ENCODE peak calls at places on chromosomes 13 and 19, in ten cellular contexts. One of them, this sample, is unnamed.

GRCh38 chr13:41565221-41565620 is 107.9 kb downstream of the RGCC start:
- DNase-seq in psoas muscle: no peak
- DNase-seq in lung: no peak
- DNase-seq in Caco-2: no peak
- DNase-seq in WERI-Rb-1: no peak
- DNase-seq in mesenchymal stem cell: peak; percentile 83
- DNase-seq in breast epithelium: no peak
- DNase-seq in uterus: no peak
- DNase-seq in aorta: no peak
- DNase-seq in astrocyte: peak; percentile 98
- DNase-seq in this sample: peak; percentile 95

GRCh38 chr19:43574424-43575155 is 737 bp downstream of the XRCC1 start:
- DNase-seq in psoas muscle: no peak
- DNase-seq in lung: no peak
- DNase-seq in Caco-2: no peak
- DNase-seq in WERI-Rb-1: peak; percentile 23
- DNase-seq in mesenchymal stem cell: no peak
- DNase-seq in breast epithelium: no peak
- DNase-seq in uterus: no peak
- DNase-seq in aorta: no peak
- DNase-seq in astrocyte: peak; percentile 64
- DNase-seq in this sample: peak; percentile 60

GRCh38 chr13:35496011-35496410 is 19.5 kb upstream of the MAB21L1 start:
- DNase-seq in psoas muscle: no peak
- DNase-seq in lung: no peak
- DNase-seq in Caco-2: no peak
- DNase-seq in WERI-Rb-1: no peak
- DNase-seq in mesenchymal stem cell: no peak
- DNase-seq in breast epithelium: no peak
- DNase-seq in uterus: no peak
- DNase-seq in aorta: no peak
- DNase-seq in astrocyte: no peak
- DNase-seq in this sample: no peak

GRCh38 chr19:8571006-8571411 is 6.2 kb downstream of the MYO1F start:
- DNase-seq in psoas muscle: no peak
- DNase-seq in lung: peak; percentile 57
- DNase-seq in Caco-2: no peak
- DNase-seq in WERI-Rb-1: no peak
- DNase-seq in mesenchymal stem cell: peak; percentile 86
- DNase-seq in breast epithelium: no peak
- DNase-seq in uterus: no peak
- DNase-seq in aorta: peak; percentile 74
- DNase-seq in astrocyte: peak; percentile 31
- DNase-seq in this sample: peak; percentile 92

GRCh38 chr13:23087884-23088283 is 92.9 kb upstream of the SGCG start:
- DNase-seq in psoas muscle: no peak
- DNase-seq in lung: no peak
- DNase-seq in Caco-2: peak; percentile 59
- DNase-seq in WERI-Rb-1: peak; percentile 29
- DNase-seq in mesenchymal stem cell: no peak
- DNase-seq in breast epithelium: no peak
- DNase-seq in uterus: no peak
- DNase-seq in aorta: no peak
- DNase-seq in astrocyte: no peak
- DNase-seq in this sample: peak; percentile 50

GRCh38 chr19:42288881-42289555 is 12.9 kb upstream of the PRR19 start:
- DNase-seq in psoas muscle: no peak
- DNase-seq in lung: no peak
- DNase-seq in Caco-2: peak; percentile 37
- DNase-seq in WERI-Rb-1: no peak
- DNase-seq in mesenchymal stem cell: no peak
- DNase-seq in breast epithelium: no peak
- DNase-seq in uterus: no peak
- DNase-seq in aorta: no peak
- DNase-seq in astrocyte: no peak
- DNase-seq in this sample: no peak

GRCh38 chr13:40665061-40665753 is 1.2 kb downstream of the FOXO1 start:
- DNase-seq in psoas muscle: peak; percentile 68
- DNase-seq in lung: peak; percentile 36
- DNase-seq in Caco-2: peak; percentile 59
- DNase-seq in WERI-Rb-1: peak; percentile 21
- DNase-seq in mesenchymal stem cell: peak; percentile 35
- DNase-seq in breast epithelium: no peak
- DNase-seq in uterus: peak; percentile 59
- DNase-seq in aorta: peak; percentile 64
- DNase-seq in astrocyte: peak; percentile 22
- DNase-seq in this sample: peak; percentile 93

GRCh38 chr19:32287086-32287485 is 58.3 kb upstream of the ZNF507 start:
- DNase-seq in psoas muscle: no peak
- DNase-seq in lung: no peak
- DNase-seq in Caco-2: no peak
- DNase-seq in WERI-Rb-1: no peak
- DNase-seq in mesenchymal stem cell: no peak
- DNase-seq in breast epithelium: no peak
- DNase-seq in uterus: no peak
- DNase-seq in aorta: no peak
- DNase-seq in astrocyte: no peak
- DNase-seq in this sample: peak; percentile 31

GRCh38 chr13:98299243-98299953 is 122.3 kb upstream of the RNF113B start:
- DNase-seq in psoas muscle: no peak
- DNase-seq in lung: no peak
- DNase-seq in Caco-2: no peak
- DNase-seq in WERI-Rb-1: no peak
- DNase-seq in mesenchymal stem cell: peak; percentile 37
- DNase-seq in breast epithelium: no peak
- DNase-seq in uterus: no peak
- DNase-seq in aorta: no peak
- DNase-seq in astrocyte: no peak
- DNase-seq in this sample: no peak

GRCh38 chr13:52447354-52447753 is 3.1 kb downstream of the VPS36 start:
- DNase-seq in psoas muscle: no peak
- DNase-seq in lung: no peak
- DNase-seq in Caco-2: no peak
- DNase-seq in WERI-Rb-1: no peak
- DNase-seq in mesenchymal stem cell: no peak
- DNase-seq in breast epithelium: no peak
- DNase-seq in uterus: no peak
- DNase-seq in aorta: no peak
- DNase-seq in astrocyte: no peak
- DNase-seq in this sample: no peak

GRCh38 chr19:53091855-53092254 is 11.4 kb downstream of the ZNF160 start:
- DNase-seq in psoas muscle: no peak
- DNase-seq in lung: no peak
- DNase-seq in Caco-2: no peak
- DNase-seq in WERI-Rb-1: no peak
- DNase-seq in mesenchymal stem cell: no peak
- DNase-seq in breast epithelium: no peak
- DNase-seq in uterus: no peak
- DNase-seq in aorta: no peak
- DNase-seq in astrocyte: no peak
- DNase-seq in this sample: no peak

GRCh38 chr19:53091413-53091812 is 11.8 kb downstream of the ZNF160 start:
- DNase-seq in psoas muscle: no peak
- DNase-seq in lung: no peak
- DNase-seq in Caco-2: no peak
- DNase-seq in WERI-Rb-1: peak; percentile 48
- DNase-seq in mesenchymal stem cell: no peak
- DNase-seq in breast epithelium: no peak
- DNase-seq in uterus: no peak
- DNase-seq in aorta: no peak
- DNase-seq in astrocyte: no peak
- DNase-seq in this sample: no peak

GRCh38 chr19:53094749-53095575 is 8.3 kb downstream of the ZNF160 start:
- DNase-seq in psoas muscle: no peak
- DNase-seq in lung: no peak
- DNase-seq in Caco-2: no peak
- DNase-seq in WERI-Rb-1: no peak
- DNase-seq in mesenchymal stem cell: no peak
- DNase-seq in breast epithelium: no peak
- DNase-seq in uterus: no peak
- DNase-seq in aorta: no peak
- DNase-seq in astrocyte: no peak
- DNase-seq in this sample: peak; percentile 56

GRCh38 chr19:53088091-53088490 is 15.1 kb downstream of the ZNF160 start:
- DNase-seq in psoas muscle: no peak
- DNase-seq in lung: no peak
- DNase-seq in Caco-2: no peak
- DNase-seq in WERI-Rb-1: no peak
- DNase-seq in mesenchymal stem cell: no peak
- DNase-seq in breast epithelium: no peak
- DNase-seq in uterus: no peak
- DNase-seq in aorta: no peak
- DNase-seq in astrocyte: no peak
- DNase-seq in this sample: no peak

DNA sequence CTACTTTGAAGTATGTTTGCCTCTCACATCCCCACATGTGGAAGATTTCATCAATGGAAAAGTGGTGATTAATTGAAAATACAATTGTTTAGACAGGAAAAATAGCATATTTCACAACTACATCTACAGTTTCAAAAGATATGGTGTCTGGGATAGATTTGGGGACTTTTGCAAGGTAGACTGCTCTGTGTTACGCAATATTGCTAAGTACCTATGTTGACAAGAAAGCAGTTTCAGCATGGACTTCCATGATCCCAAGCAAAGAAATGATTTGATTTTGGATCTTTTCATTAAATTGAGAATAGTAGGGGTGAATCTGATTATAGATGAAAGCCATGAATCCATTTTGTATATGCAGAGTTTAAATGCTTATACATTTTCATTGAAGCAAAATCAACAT is 10.5 kb downstream of the ZNF160 start:
- DNase-seq in psoas muscle: no peak
- DNase-seq in lung: no peak
- DNase-seq in Caco-2: no peak
- DNase-seq in WERI-Rb-1: no peak
- DNase-seq in mesenchymal stem cell: no peak
- DNase-seq in breast epithelium: no peak
- DNase-seq in uterus: no peak
- DNase-seq in aorta: no peak
- DNase-seq in astrocyte: no peak
- DNase-seq in this sample: no peak
- H3K36me3 ChIP-seq in psoas muscle: peaks cover 3% of the 10 kb centered on the region
- H3K36me3 ChIP-seq in lung: peaks cover 18% of the 10 kb centered on the region
- H3K36me3 ChIP-seq in Caco-2: peaks cover 6% of the 10 kb centered on the region
- H3K36me3 ChIP-seq in WERI-Rb-1: peaks cover 39% of the 10 kb centered on the region
- H3K36me3 ChIP-seq in mesenchymal stem cell: peaks cover 75% of the 10 kb centered on the region
- H3K36me3 ChIP-seq in breast epithelium: no peaks in the 10 kb centered on the region
- H3K36me3 ChIP-seq in uterus: no peaks in the 10 kb centered on the region
- H3K36me3 ChIP-seq in aorta: peaks cover 3% of the 10 kb centered on the region
- H3K36me3 ChIP-seq in astrocyte: peaks cover 8% of the 10 kb centered on the region
- H3K36me3 ChIP-seq in this sample: peaks cover 24% of the 10 kb centered on the region

DNA sequence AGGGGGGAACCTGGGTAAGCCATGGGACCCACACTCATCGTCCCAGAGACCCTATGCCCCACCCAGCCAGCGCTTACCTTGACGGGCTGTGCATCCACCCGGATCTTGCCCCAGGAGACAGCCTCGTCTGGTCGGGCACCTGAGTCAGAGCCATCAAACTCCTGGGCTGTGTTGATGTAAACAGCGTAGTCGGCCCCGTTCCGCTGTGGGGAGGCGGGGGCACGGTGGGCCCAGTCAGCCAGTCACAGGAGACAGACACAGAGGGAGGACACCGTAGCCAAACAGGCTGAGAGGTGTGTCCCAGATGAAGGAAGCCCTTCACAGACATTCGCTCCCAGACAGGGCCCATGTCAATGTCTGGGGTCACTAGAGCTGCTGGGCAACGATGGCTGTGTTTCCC is 5.7 kb downstream of the DHPS start:
- DNase-seq in psoas muscle: no peak
- DNase-seq in lung: no peak
- DNase-seq in Caco-2: no peak
- DNase-seq in WERI-Rb-1: no peak
- DNase-seq in mesenchymal stem cell: no peak
- DNase-seq in breast epithelium: no peak
- DNase-seq in uterus: no peak
- DNase-seq in aorta: no peak
- DNase-seq in astrocyte: no peak
- DNase-seq in this sample: peak; percentile 55
- H3K36me3 ChIP-seq in psoas muscle: peaks cover 5% of the 10 kb centered on the region
- H3K36me3 ChIP-seq in lung: peaks cover 12% of the 10 kb centered on the region
- H3K36me3 ChIP-seq in Caco-2: peaks cover 16% of the 10 kb centered on the region
- H3K36me3 ChIP-seq in WERI-Rb-1: peaks cover 83% of the 10 kb centered on the region
- H3K36me3 ChIP-seq in mesenchymal stem cell: peaks cover 80% of the 10 kb centered on the region
- H3K36me3 ChIP-seq in breast epithelium: peaks cover 3% of the 10 kb centered on the region
- H3K36me3 ChIP-seq in uterus: no peaks in the 10 kb centered on the region
- H3K36me3 ChIP-seq in aorta: no peaks in the 10 kb centered on the region
- H3K36me3 ChIP-seq in astrocyte: peaks cover 25% of the 10 kb centered on the region
- H3K36me3 ChIP-seq in this sample: peaks cover 59% of the 10 kb centered on the region

GRCh38 chr19:58336820-58337219 is 10.0 kb downstream of the ZSCAN22 start:
- DNase-seq in psoas muscle: no peak
- DNase-seq in lung: no peak
- DNase-seq in Caco-2: no peak
- DNase-seq in WERI-Rb-1: no peak
- DNase-seq in mesenchymal stem cell: no peak
- DNase-seq in breast epithelium: no peak
- DNase-seq in uterus: no peak
- DNase-seq in aorta: no peak
- DNase-seq in astrocyte: no peak
- DNase-seq in this sample: no peak
- H3K36me3 ChIP-seq in psoas muscle: peaks cover 9% of the 10 kb centered on the region
- H3K36me3 ChIP-seq in lung: no peaks in the 10 kb centered on the region
- H3K36me3 ChIP-seq in Caco-2: no peaks in the 10 kb centered on the region
- H3K36me3 ChIP-seq in WERI-Rb-1: peaks cover 27% of the 10 kb centered on the region
- H3K36me3 ChIP-seq in mesenchymal stem cell: peaks cover 65% of the 10 kb centered on the region
- H3K36me3 ChIP-seq in breast epithelium: no peaks in the 10 kb centered on the region
- H3K36me3 ChIP-seq in uterus: no peaks in the 10 kb centered on the region
- H3K36me3 ChIP-seq in aorta: peaks cover 14% of the 10 kb centered on the region
- H3K36me3 ChIP-seq in astrocyte: no peaks in the 10 kb centered on the region
- H3K36me3 ChIP-seq in this sample: peaks cover 31% of the 10 kb centered on the region

DNA sequence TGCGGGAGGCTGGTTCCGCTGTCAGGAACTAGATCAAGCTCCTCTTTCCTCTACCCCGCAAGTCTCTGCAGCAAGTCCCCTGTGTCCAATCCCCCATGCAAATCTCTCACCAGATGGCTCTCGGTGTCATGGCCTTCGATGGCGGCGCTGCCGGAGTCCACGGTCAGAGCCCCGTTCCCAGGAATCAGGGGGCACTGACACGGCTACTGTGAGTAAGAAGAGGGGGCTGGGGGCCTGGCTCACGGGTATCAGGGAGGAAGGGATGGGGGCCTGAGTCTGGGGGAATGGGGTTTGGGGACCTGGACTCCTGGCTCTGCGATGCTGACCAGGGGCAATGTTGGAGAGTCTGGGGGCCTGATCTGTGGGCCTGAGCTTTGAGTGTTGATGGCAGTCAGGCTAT is 4.0 kb downstream of the SCAF1 start:
- DNase-seq in psoas muscle: no peak
- DNase-seq in lung: no peak
- DNase-seq in Caco-2: no peak
- DNase-seq in WERI-Rb-1: no peak
- DNase-seq in mesenchymal stem cell: no peak
- DNase-seq in breast epithelium: no peak
- DNase-seq in uterus: no peak
- DNase-seq in aorta: no peak
- DNase-seq in astrocyte: no peak
- DNase-seq in this sample: no peak
- H3K36me3 ChIP-seq in psoas muscle: peaks cover 3% of the 10 kb centered on the region
- H3K36me3 ChIP-seq in lung: peaks cover under 1% of the 10 kb centered on the region
- H3K36me3 ChIP-seq in Caco-2: peaks cover 3% of the 10 kb centered on the region
- H3K36me3 ChIP-seq in WERI-Rb-1: peaks cover 44% of the 10 kb centered on the region
- H3K36me3 ChIP-seq in mesenchymal stem cell: peaks cover 52% of the 10 kb centered on the region
- H3K36me3 ChIP-seq in breast epithelium: no peaks in the 10 kb centered on the region
- H3K36me3 ChIP-seq in uterus: no peaks in the 10 kb centered on the region
- H3K36me3 ChIP-seq in aorta: peaks cover 1% of the 10 kb centered on the region
- H3K36me3 ChIP-seq in astrocyte: peaks cover 3% of the 10 kb centered on the region
- H3K36me3 ChIP-seq in this sample: peaks cover 49% of the 10 kb centered on the region